ENCODE peak calls at places on chromosomes 13 and 19, in eight cellular contexts. H is AG09309, F is mesendoderm, V is NCI-H1105, E is LHCN-M2, P is kidney glomerular epithelial cell, D is transverse colon, Y is hepatic stellate cell. S is an unnamed sample.

GRCh38 chr13:72062566-72062965 is 195.6 kb upstream of the DACH1 start:
- DNase-seq in H (no peak), F (peak), V (no peak), E (peak), P (no peak), D (peak), Y (no peak), S (no peak)

GRCh38 chr19:12970070-12970820 is 869 bp downstream of the DAND5 start:
- DNase-seq in H (no peak), F (no peak), V (no peak), E (no peak), P (no peak), D (no peak), Y (no peak), S (no peak)

GRCh38 chr13:30932481-30933333 is at the start of gene TEX26:
- DNase-seq in H (no peak), F (peak), V (no peak), E (no peak), P (no peak), D (no peak), Y (no peak), S (no peak)

GRCh38 chr13:87999791-88000190 is 328.6 kb downstream of the SLITRK5 start:
- DNase-seq in H (no peak), F (peak), V (no peak), E (no peak), P (peak), D (no peak), Y (no peak), S (no peak)

GRCh38 chr13:79404361-79404760 is 1.7 kb downstream of the RBM26 start:
- DNase-seq in H (no peak), F (no peak), V (no peak), E (no peak), P (no peak), D (no peak), Y (no peak), S (no peak)

GRCh38 chr19:35161434-35161743 is 6.9 kb downstream of the FXYD5 start:
- DNase-seq in H (no peak), F (no peak), V (no peak), E (no peak), P (no peak), D (no peak), Y (no peak), S (no peak)

GRCh38 chr13:90403330-90404082 is 944.0 kb upstream of the MIR17HG start:
- DNase-seq in H (no peak), F (no peak), V (no peak), E (no peak), P (no peak), D (no peak), Y (no peak), S (no peak)

GRCh38 chr13:52405767-52406494 is at the start of gene THSD1:
- DNase-seq in H (no peak), F (peak), V (no peak), E (peak), P (no peak), D (peak), Y (peak), S (peak)

GRCh38 chr13:98508280-98509074 is 68.4 kb downstream of the STK24 start:
- DNase-seq in H (peak), F (peak), V (no peak), E (peak), P (peak), D (no peak), Y (no peak), S (peak)

GRCh38 chr19:40717880-40718773 is 1.2 kb downstream of the ITPKC start:
- DNase-seq in H (no peak), F (peak), V (no peak), E (no peak), P (no peak), D (peak), Y (no peak), S (peak)

GRCh38 chr13:113528101-113528797 is 37.7 kb upstream of the DCUN1D2 start:
- DNase-seq in H (no peak), F (no peak), V (no peak), E (no peak), P (no peak), D (no peak), Y (no peak), S (no peak)

GRCh38 chr19:45507864-45508680 is 793 bp downstream of the VASP start:
- DNase-seq in H (no peak), F (peak), V (peak), E (peak), P (no peak), D (peak), Y (peak), S (peak)

GRCh38 chr19:1154731-1155351 is 19.2 kb downstream of the SBNO2 start:
- DNase-seq in H (peak), F (no peak), V (no peak), E (peak), P (peak), D (peak), Y (peak), S (no peak)

GRCh38 chr13:80962855-80963254 is 621.9 kb upstream of the SPRY2 start:
- DNase-seq in H (no peak), F (no peak), V (no peak), E (peak), P (no peak), D (no peak), Y (no peak), S (no peak)

GRCh38 chr19:40365613-40366401 is 17.3 kb downstream of the PLD3 start:
- DNase-seq in H (no peak), F (peak), V (no peak), E (no peak), P (peak), D (peak), Y (peak), S (no peak)

GRCh38 chr13:28609936-28610335 is 49.0 kb upstream of the POMP start:
- DNase-seq in H (peak), F (no peak), V (no peak), E (peak), P (peak), D (no peak), Y (peak), S (peak)

GRCh38 chr19:8459520-8460260 is 14.9 kb downstream of the HNRNPM start:
- DNase-seq in H (no peak), F (no peak), V (no peak), E (peak), P (peak), D (no peak), Y (peak), S (peak)

GRCh38 chr19:9061879-9062278 is 25.0 kb upstream of the OR1M1 start:
- DNase-seq in H (no peak), F (no peak), V (no peak), E (no peak), P (no peak), D (no peak), Y (no peak), S (peak)

GRCh38 chr19:48683349-48683748 is 10.5 kb upstream of the NTN5 start:
- DNase-seq in H (no peak), F (no peak), V (no peak), E (no peak), P (no peak), D (no peak), Y (peak), S (no peak)

GRCh38 chr13:64239372-64239771 is 2823.7 kb upstream of the PCDH20 start:
- DNase-seq in H (peak), F (peak), V (no peak), E (peak), P (peak), D (no peak), Y (peak), S (peak)

GRCh38 chr19:2578391-2578826 is 102.5 kb downstream of the GADD45B start:
- DNase-seq in H (no peak), F (peak), V (no peak), E (peak), P (no peak), D (peak), Y (peak), S (peak)

GRCh38 chr19:6772028-6772865 is at the start of gene VAV1:
- DNase-seq in H (no peak), F (no peak), V (no peak), E (no peak), P (no peak), D (peak), Y (no peak), S (no peak)

GRCh38 chr19:17125052-17125727 is 49.6 kb downstream of the MYO9B start:
- DNase-seq in H (peak), F (no peak), V (no peak), E (no peak), P (no peak), D (no peak), Y (peak), S (no peak)

GRCh38 chr19:1811942-1812425 is at the start of gene ATP8B3:
- DNase-seq in H (no peak), F (no peak), V (no peak), E (no peak), P (no peak), D (no peak), Y (peak), S (peak)

GRCh38 chr19:36986131-36986530 is 70.0 kb downstream of the ZNF568 start:
- DNase-seq in H (no peak), F (no peak), V (no peak), E (no peak), P (no peak), D (no peak), Y (no peak), S (no peak)

GRCh38 chr13:102484329-102484728 is 82.5 kb upstream of the FGF14 start:
- DNase-seq in H (no peak), F (peak), V (no peak), E (peak), P (no peak), D (no peak), Y (no peak), S (peak)

GRCh38 chr19:18725755-18726416 is 42.4 kb downstream of the CRTC1 start:
- DNase-seq in H (no peak), F (no peak), V (no peak), E (no peak), P (no peak), D (no peak), Y (no peak), S (no peak)

GRCh38 chr13:101624210-101624922 is 171.9 kb downstream of the ITGBL1 start:
- DNase-seq in H (no peak), F (peak), V (no peak), E (no peak), P (peak), D (no peak), Y (no peak), S (peak)

GRCh38 chr19:883661-884211 is 9.3 kb downstream of the MED16 start:
- DNase-seq in H (no peak), F (peak), V (no peak), E (no peak), P (no peak), D (no peak), Y (no peak), S (peak)

GRCh38 chr13:111082240-111082639 is 32.9 kb upstream of the ARHGEF7 start:
- DNase-seq in H (no peak), F (no peak), V (no peak), E (no peak), P (no peak), D (no peak), Y (no peak), S (no peak)

GRCh38 chr13:110340812-110341444 is 33.8 kb downstream of the COL4A2 start:
- DNase-seq in H (no peak), F (peak), V (no peak), E (peak), P (peak), D (peak), Y (peak), S (no peak)

S was measured in Caki2.